ENCODE peak calls at places on chromosomes 1 and 21, in ten cellular contexts. O, S, Q, A, U, Y, C, H, R and J are unnamed samples.

GRCh38 chr1:8595919-8596318 is 221.5 kb downstream of the RERE start:
- DNase-seq in O (no peak), S (no peak), Q (no peak), A (no peak), U (no peak), Y (no peak), C (no peak), H (peak), R (no peak), J (no peak)

GRCh38 chr1:17565551-17565971 is 26.1 kb downstream of the ARHGEF10L start:
- DNase-seq in O (no peak), S (no peak), Q (no peak), A (no peak), U (no peak), Y (no peak), C (no peak), H (no peak), R (no peak), J (no peak)

GRCh38 chr1:164667010-164667409 is 108.0 kb downstream of the PBX1 start:
- DNase-seq in O (no peak), S (no peak), Q (no peak), A (no peak), U (no peak), Y (no peak), C (no peak), H (no peak), R (no peak), J (no peak)

GRCh38 chr1:18326171-18326950 is 154.4 kb upstream of the KLHDC7A start:
- DNase-seq in O (no peak), S (no peak), Q (no peak), A (no peak), U (no peak), Y (no peak), C (no peak), H (no peak), R (peak), J (no peak)

GRCh38 chr1:38084700-38085099 is 38.1 kb upstream of the POU3F1 start:
- DNase-seq in O (no peak), S (no peak), Q (no peak), A (no peak), U (no peak), Y (no peak), C (no peak), H (no peak), R (no peak), J (no peak)

GRCh38 chr1:203081465-203082355 is 4.1 kb downstream of the MYOG start:
- DNase-seq in O (no peak), S (no peak), Q (no peak), A (no peak), U (no peak), Y (no peak), C (no peak), H (no peak), R (no peak), J (no peak)

GRCh38 chr1:40423264-40423642 is 27.0 kb upstream of the ZFP69B start:
- DNase-seq in O (no peak), S (no peak), Q (no peak), A (no peak), U (no peak), Y (no peak), C (no peak), H (no peak), R (no peak), J (no peak)

GRCh38 chr1:167805041-167805556 is 83.3 kb downstream of the MPZL1 start:
- DNase-seq in O (no peak), S (no peak), Q (no peak), A (no peak), U (no peak), Y (no peak), C (no peak), H (peak), R (no peak), J (peak)

GRCh38 chr1:7299329-7299799 is 471.7 kb upstream of the VAMP3 start:
- DNase-seq in O (no peak), S (peak), Q (no peak), A (peak), U (no peak), Y (no peak), C (no peak), H (no peak), R (peak), J (no peak)

GRCh38 chr1:234372011-234372757 is 1.1 kb upstream of the COA6 start:
- DNase-seq in O (no peak), S (no peak), Q (no peak), A (no peak), U (no peak), Y (no peak), C (no peak), H (no peak), R (no peak), J (no peak)

GRCh38 chr1:203351037-203351625 is at the start of gene FMOD:
- DNase-seq in O (no peak), S (no peak), Q (no peak), A (no peak), U (no peak), Y (no peak), C (no peak), H (peak), R (no peak), J (no peak)

GRCh38 chr1:109634771-109635750 is 15.4 kb downstream of the AMPD2 start:
- DNase-seq in O (no peak), S (no peak), Q (no peak), A (no peak), U (no peak), Y (no peak), C (no peak), H (peak), R (no peak), J (no peak)

GRCh38 chr1:21341022-21341421 is 50.8 kb upstream of the ECE1 start:
- DNase-seq in O (no peak), S (no peak), Q (no peak), A (no peak), U (no peak), Y (no peak), C (no peak), H (no peak), R (no peak), J (no peak)

GRCh38 chr1:32714277-32714676 is 11.7 kb upstream of the SYNC start:
- DNase-seq in O (no peak), S (no peak), Q (no peak), A (no peak), U (no peak), Y (no peak), C (no peak), H (no peak), R (no peak), J (no peak)

GRCh38 chr1:183209533-183210158 is 23.6 kb downstream of the LAMC2 start:
- DNase-seq in O (no peak), S (peak), Q (no peak), A (peak), U (no peak), Y (no peak), C (no peak), H (peak), R (no peak), J (no peak)

GRCh38 chr1:85555867-85556577 is 24.5 kb upstream of the CCN1 start:
- DNase-seq in O (no peak), S (no peak), Q (no peak), A (no peak), U (no peak), Y (no peak), C (no peak), H (no peak), R (no peak), J (no peak)

GRCh38 chr1:191641420-191642215 is 516.6 kb upstream of the RGS18 start:
- DNase-seq in O (no peak), S (peak), Q (no peak), A (peak), U (no peak), Y (no peak), C (no peak), H (peak), R (no peak), J (no peak)

GRCh38 chr21:34086887-34087306 is 13.5 kb downstream of the MRPS6 start:
- DNase-seq in O (no peak), S (no peak), Q (no peak), A (no peak), U (no peak), Y (no peak), C (no peak), H (no peak), R (no peak), J (no peak)

GRCh38 chr1:206506405-206506802 is 927 bp upstream of the RASSF5 start:
- DNase-seq in O (no peak), S (no peak), Q (no peak), A (no peak), U (no peak), Y (no peak), C (no peak), H (no peak), R (no peak), J (no peak)

GRCh38 chr1:204461331-204462228 is 33.0 kb downstream of the PIK3C2B start:
- DNase-seq in O (no peak), S (no peak), Q (no peak), A (no peak), U (no peak), Y (no peak), C (no peak), H (peak), R (no peak), J (peak)

GRCh38 chr1:9413143-9413876 is 120.6 kb downstream of the SPSB1 start:
- DNase-seq in O (no peak), S (peak), Q (no peak), A (peak), U (no peak), Y (peak), C (peak), H (peak), R (no peak), J (no peak)

GRCh38 chr1:242813490-242814091 is 289.1 kb upstream of the PLD5 start:
- DNase-seq in O (no peak), S (no peak), Q (no peak), A (no peak), U (no peak), Y (no peak), C (no peak), H (peak), R (no peak), J (no peak)

GRCh38 chr1:229897540-229897939 is 169.5 kb upstream of the GALNT2 start:
- DNase-seq in O (no peak), S (no peak), Q (no peak), A (no peak), U (no peak), Y (no peak), C (no peak), H (no peak), R (no peak), J (no peak)